ENCODE peak calls at places on chromosomes 3 and 15, in six cellular contexts. T is AG04450, V is HepG2, D is lower lobe of right lung, F is psoas muscle, I is osteoblast. Q is an unnamed sample.

GRCh38 chr3:24299801-24300626 is 194.6 kb downstream of the THRB start:
- DNase-seq in I (peak), F (no peak), V (no peak), T (no peak), D (no peak), Q (no peak)

GRCh38 chr3:126417461-126418255 is 22.9 kb downstream of the CFAP100 start:
- DNase-seq in V (no peak), I (peak), D (no peak), T (no peak), F (no peak), Q (no peak)

GRCh38 chr3:51622402-51622801 is 48.6 kb upstream of the TEX264 start:
- DNase-seq in D (no peak), I (no peak), T (no peak), F (no peak), V (no peak), Q (no peak)

GRCh38 chr15:92751528-92751927 is 96.0 kb upstream of the FAM174B start:
- DNase-seq in D (no peak), F (no peak), V (no peak), I (no peak), T (no peak), Q (no peak)

GRCh38 chr15:79943820-79944219 is 27.2 kb downstream of the BCL2A1 start:
- DNase-seq in D (no peak), F (no peak), T (peak), V (no peak), I (peak), Q (no peak)

GRCh38 chr3:63795438-63795837 is 23.7 kb upstream of the C3orf49 start:
- DNase-seq in T (no peak), V (no peak), I (peak), F (no peak), D (no peak), Q (no peak)

GRCh38 chr3:170517251-170517945 is 68.5 kb downstream of the SLC7A14 start:
- DNase-seq in F (no peak), D (no peak), V (no peak), T (no peak), I (no peak), Q (no peak)

GRCh38 chr3:32455609-32456428 is 46.8 kb downstream of the CMTM6 start:
- DNase-seq in F (no peak), I (no peak), D (no peak), T (no peak), V (no peak), Q (no peak)

GRCh38 chr15:60809375-60809774 is 330.4 kb upstream of the ICE2 start:
- DNase-seq in D (no peak), V (no peak), F (no peak), T (no peak), I (no peak), Q (no peak)

GRCh38 chr3:7977245-7978103 is 524.1 kb upstream of the LMCD1 start:
- DNase-seq in F (no peak), I (no peak), V (no peak), D (no peak), T (no peak), Q (no peak)

DNA sequence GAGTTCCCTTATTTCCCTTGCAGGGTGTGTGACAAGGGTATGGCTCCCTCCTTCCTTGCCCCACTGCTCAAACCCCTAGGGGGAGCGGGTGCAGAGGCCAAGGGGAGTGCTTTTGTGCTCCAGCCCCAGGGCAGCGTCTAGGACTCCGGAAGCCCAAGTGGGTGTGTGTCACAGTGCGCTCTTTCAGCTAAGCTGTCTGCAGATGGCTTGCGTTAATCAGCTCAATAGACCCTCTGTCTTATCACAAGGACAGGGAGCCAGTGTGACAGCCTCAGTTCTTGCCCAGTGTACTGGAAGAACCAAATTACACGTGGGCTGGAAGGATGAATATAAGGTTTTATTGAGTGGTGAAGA is 523.5 kb upstream of the LMCD1 start:
- DNase-seq in F (no peak), T (no peak), D (no peak), V (no peak), I (no peak), Q (peak)
- H3K4me3 ChIP-seq in F (no peak), T (no peak), D (no peak), V (no peak), I (no peak), Q (no peak)

GRCh38 chr3:56351496-56351895 is 116.8 kb downstream of the ERC2 start:
- DNase-seq in F (no peak), V (no peak), D (no peak), T (no peak), I (no peak), Q (no peak)

GRCh38 chr3:56342475-56342874 is 125.8 kb downstream of the ERC2 start:
- DNase-seq in F (no peak), D (no peak), T (no peak), I (no peak), V (no peak), Q (no peak)

GRCh38 chr3:56347219-56347871 is 120.9 kb downstream of the ERC2 start:
- DNase-seq in I (no peak), F (no peak), V (no peak), D (no peak), T (no peak), Q (no peak)
- TF ChIP-seq CTCF in I (peak), F (no peak), V (peak), D (peak), T (no peak), Q (peak)

GRCh38 chr3:182925944-182926337 is 54.4 kb downstream of the DCUN1D1 start:
- DNase-seq in F (no peak), T (no peak), V (no peak), D (no peak), I (no peak), Q (no peak)
- H3K27ac ChIP-seq in F (peak), T (no peak), V (no peak), D (no peak), I (no peak), Q (no peak)

GRCh38 chr15:50247819-50248650 is 17.5 kb downstream of the HDC start:
- DNase-seq in D (peak), F (no peak), I (no peak), T (no peak), V (no peak), Q (no peak)
- H3K4me3 ChIP-seq in D (no peak), F (no peak), I (no peak), T (no peak), V (no peak), Q (no peak)

GRCh38 chr15:74038707-74039655 is 43.4 kb downstream of the GOLGA6A start:
- DNase-seq in V (no peak), F (no peak), T (no peak), I (peak), D (no peak), Q (no peak)

GRCh38 chr15:74036271-74037170 is 42.0 kb downstream of the PML start:
- DNase-seq in V (peak), F (no peak), I (peak), T (peak), D (peak), Q (no peak)

GRCh38 chr15:74039656-74040010 is 42.7 kb downstream of the GOLGA6A start:
- DNase-seq in V (no peak), F (no peak), I (no peak), T (no peak), D (no peak), Q (no peak)

GRCh38 chr15:74035121-74035829 is 40.8 kb downstream of the PML start:
- DNase-seq in V (no peak), T (no peak), I (no peak), D (no peak), F (no peak), Q (no peak)

GRCh38 chr15:74037171-74038117 is 42.9 kb downstream of the PML start:
- DNase-seq in V (no peak), T (no peak), D (no peak), I (peak), F (no peak), Q (no peak)
- TF ChIP-seq CTCF in V (no peak), T (no peak), D (no peak), I (no peak), F (no peak), Q (no peak)

GRCh38 chr3:39936848-39937247 is 127.4 kb downstream of the MYRIP start:
- DNase-seq in F (no peak), I (no peak), D (no peak), T (no peak), V (no peak), Q (no peak)

GRCh38 chr3:39935261-39935660 is 125.9 kb downstream of the MYRIP start:
- DNase-seq in T (no peak), F (no peak), V (no peak), D (no peak), I (no peak), Q (no peak)

GRCh38 chr3:39937874-39938273 is 128.5 kb downstream of the MYRIP start:
- DNase-seq in T (no peak), F (no peak), I (no peak), D (no peak), V (no peak), Q (no peak)

GRCh38 chr3:39934696-39935095 is 125.3 kb downstream of the MYRIP start:
- DNase-seq in F (no peak), V (no peak), T (no peak), D (no peak), I (no peak), Q (no peak)

DNA sequence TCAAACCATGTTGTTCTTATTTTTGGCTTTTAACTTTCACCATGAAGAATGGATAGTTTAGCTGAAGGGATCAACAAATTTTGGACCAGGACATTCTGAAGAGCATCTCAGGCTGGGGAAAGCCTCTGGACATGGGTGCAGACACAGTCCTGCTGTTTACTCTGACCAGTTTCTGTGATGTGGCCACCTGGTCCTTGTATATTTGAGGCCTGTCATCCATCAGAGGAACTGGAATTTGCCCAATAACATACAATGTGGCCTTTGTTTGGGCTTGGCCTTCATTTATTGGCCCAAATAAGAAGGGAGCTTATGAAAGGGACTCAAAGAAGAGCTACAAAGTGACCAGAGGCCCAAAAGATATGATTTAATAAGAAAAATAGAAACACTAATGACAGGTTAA is 127.9 kb downstream of the MYRIP start:
- DNase-seq in I (no peak), F (no peak), V (peak), D (no peak), T (no peak), Q (no peak)
- H3K27ac ChIP-seq in I (no peak), F (no peak), V (no peak), D (no peak), T (no peak), Q (no peak)

GRCh38 chr3:113914646-113915045 is 33.2 kb upstream of the ZDHHC23 start:
- DNase-seq in T (no peak), I (no peak), D (no peak), F (no peak), V (no peak), Q (no peak)
- H3K4me3 ChIP-seq in T (no peak), I (no peak), D (no peak), F (no peak), V (no peak), Q (no peak)

DNA sequence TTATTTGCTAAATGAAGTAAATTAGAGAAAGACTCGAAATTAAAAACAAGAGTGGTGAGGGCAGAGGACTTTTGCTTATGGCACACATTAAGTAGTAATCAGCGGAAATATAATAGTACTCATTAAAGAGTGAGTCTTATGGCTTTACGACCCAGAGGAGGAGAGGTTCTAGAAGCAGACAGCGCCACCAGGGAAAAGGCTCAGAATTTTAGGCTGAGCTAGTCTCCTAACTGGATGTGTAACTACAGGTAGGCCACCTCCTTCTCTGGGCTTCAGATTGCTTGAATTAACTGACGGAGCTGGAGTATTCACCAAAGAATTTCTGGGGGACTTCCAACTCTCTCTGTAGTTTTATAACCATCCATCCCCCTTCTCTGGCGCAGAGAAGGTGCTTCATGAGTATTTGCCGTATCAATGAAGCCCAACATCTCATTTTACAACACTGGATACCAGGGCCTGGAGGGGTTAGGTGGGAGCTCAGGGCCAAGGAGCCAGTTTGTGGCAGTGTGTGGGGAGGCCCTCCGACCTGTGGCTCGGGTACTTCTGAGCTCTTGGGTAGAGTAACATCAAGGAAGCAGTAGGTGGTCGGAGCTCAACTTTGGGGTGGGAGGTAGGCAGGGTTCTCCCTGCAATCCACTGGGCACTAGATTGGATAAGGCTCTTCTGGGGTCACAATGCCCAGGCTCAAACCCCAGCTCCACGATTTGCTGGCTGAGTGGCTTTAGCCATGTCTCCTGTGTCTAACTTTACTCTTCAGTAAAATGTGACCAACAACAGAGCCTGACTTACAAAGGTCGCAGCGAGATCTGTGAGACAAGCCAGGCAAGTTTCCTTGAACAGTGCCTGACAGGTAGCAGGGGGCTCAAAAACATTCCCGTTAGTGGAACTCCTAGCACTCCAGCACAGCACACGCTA is 1.1 kb downstream of the CHCHD4 start:
- DNase-seq in T (no peak), F (no peak), V (no peak), I (no peak), D (no peak), Q (no peak)
- TF ChIP-seq CTCF in T (no peak), F (no peak), V (no peak), I (no peak), D (no peak), Q (no peak)